ENCODE peak calls at places on chromosomes 2 and 18, in nine cellular contexts. F is dermis microvascular lymphatic vessel endothelial cell; S is putamen; N is fibroblast of pulmonary artery; C is activated T-cell treated with anti-CD3 and anti-CD28 coated beads for 1 hour; V is amniotic stem cell; P is cardiac fibroblast; L is activated gamma-delta T cell treated with anti-CD3 and anti-CD28 coated beads, Interleukin-2, amount 50 U/mL, for 16 hours; B is NCI-H774. M is an unnamed sample.

GRCh38 chr2:113876503-113877387 is 13.1 kb upstream of the ACTR3 start:
- DNase-seq in F (no peak), S (no peak), N (peak), C (peak), V (no peak), P (no peak), L (peak), B (peak), M (no peak)

GRCh38 chr2:177753682-177754475 is 318.7 kb downstream of the PDE11A start:
- DNase-seq in F (peak), S (peak), N (peak), C (no peak), V (peak), P (peak), L (no peak), B (no peak), M (peak)

GRCh38 chr2:26621469-26622199 is 19.5 kb downstream of the CIB4 start:
- DNase-seq in F (no peak), S (no peak), N (no peak), C (no peak), V (no peak), P (peak), L (no peak), B (no peak), M (peak)

GRCh38 chr2:75498907-75499306 is 61.8 kb downstream of the EVA1A start:
- DNase-seq in F (no peak), S (no peak), N (no peak), C (no peak), V (no peak), P (no peak), L (no peak), B (no peak), M (no peak)

GRCh38 chr2:188765522-188765921 is 208.7 kb upstream of the COL3A1 start:
- DNase-seq in F (peak), S (no peak), N (peak), C (no peak), V (peak), P (peak), L (no peak), B (no peak), M (peak)

GRCh38 chr2:221570321-221571107 is 1.6 kb downstream of the EPHA4 start:
- DNase-seq in F (peak), S (no peak), N (peak), C (no peak), V (peak), P (peak), L (no peak), B (no peak), M (peak)

GRCh38 chr2:210261996-210262510 is 36.8 kb upstream of the ACADL start:
- DNase-seq in F (no peak), S (no peak), N (no peak), C (no peak), V (no peak), P (no peak), L (no peak), B (no peak), M (no peak)

GRCh38 chr2:74573747-74574562 is 19.4 kb downstream of the DOK1 start:
- DNase-seq in F (peak), S (no peak), N (peak), C (no peak), V (no peak), P (peak), L (no peak), B (no peak), M (peak)

GRCh38 chr2:120737802-120738516 is 2.3 kb downstream of the GLI2 start:
- DNase-seq in F (no peak), S (no peak), N (no peak), C (no peak), V (no peak), P (no peak), L (no peak), B (no peak), M (no peak)

GRCh38 chr18:23231340-23232021 is 96.2 kb downstream of the CABLES1 start:
- DNase-seq in F (peak), S (no peak), N (peak), C (peak), V (peak), P (peak), L (peak), B (no peak), M (peak)

GRCh38 chr2:236865052-236865451 is 220.6 kb upstream of the COPS8 start:
- DNase-seq in F (no peak), S (no peak), N (no peak), C (no peak), V (no peak), P (no peak), L (no peak), B (no peak), M (no peak)

GRCh38 chr2:74778381-74779371 is 55.3 kb upstream of the HK2 start:
- DNase-seq in F (no peak), S (no peak), N (peak), C (no peak), V (no peak), P (peak), L (no peak), B (peak), M (no peak)